ENCODE peak calls at places on chromosomes 2 and 18, in six cellular contexts. F, E, K, X, S and H are unnamed samples.
A peak's percentile ranks its signal among the peaks of the same experiment; 100 is the strongest.

GRCh38 chr2:223222397-223222796 is 170.4 kb downstream of the KCNE4 start:
- DNase-seq in F (no peak), X (no peak), E (no peak), S (no peak), K (no peak), H (peak; percentile 3)

GRCh38 chr2:68319397-68320117 is at the start of gene CNRIP1:
- DNase-seq in F (peak; percentile 57), K (peak; percentile 57), S (peak; percentile 94), E (peak; percentile 67), X (peak; percentile 49), H (peak; percentile 68)

GRCh38 chr2:225472161-225472560 is 72.7 kb downstream of the NYAP2 start:
- DNase-seq in K (no peak), S (no peak), E (no peak), X (no peak), F (no peak), H (no peak)

GRCh38 chr18:22314406-22314805 is 103.3 kb downstream of the CTAGE1 start:
- DNase-seq in X (no peak), F (no peak), S (no peak), E (peak; percentile 95), K (peak; percentile 52), H (peak; percentile 38)

GRCh38 chr2:179812501-179812900 is 48.9 kb downstream of the ZNF385B start:
- DNase-seq in S (no peak), E (no peak), K (no peak), X (no peak), F (no peak), H (no peak)

GRCh38 chr2:237717366-237718276 is 81.0 kb upstream of the RBM44 start:
- DNase-seq in K (no peak), E (no peak), X (no peak), F (no peak), S (peak; percentile 84), H (no peak)

GRCh38 chr2:160039166-160039903 is 23.1 kb downstream of the PLA2R1 start:
- DNase-seq in K (peak; percentile 34), X (peak; percentile 79), S (no peak), E (peak; percentile 85), F (no peak), H (peak; percentile 49)

GRCh38 chr18:11570770-11571169 is 38.6 kb upstream of the SLC35G4 start:
- DNase-seq in X (no peak), F (no peak), E (peak; percentile 56), S (no peak), K (no peak), H (no peak)

GRCh38 chr2:32355976-32356734 is 668 bp upstream of the BIRC6 start:
- DNase-seq in F (no peak), K (peak; percentile 35), S (no peak), X (no peak), E (peak; percentile 52), H (no peak)

GRCh38 chr2:106269591-106270291 is 75.6 kb upstream of the UXS1 start:
- DNase-seq in X (peak; percentile 34), S (no peak), K (no peak), F (no peak), E (peak; percentile 2), H (no peak)

GRCh38 chr2:113305146-113305545 is 26.4 kb upstream of the PAX8 start:
- DNase-seq in F (no peak), K (no peak), X (no peak), S (no peak), E (no peak), H (no peak)

GRCh38 chr2:6723865-6724571 is 141.7 kb downstream of the CMPK2 start:
- DNase-seq in X (peak; percentile 51), K (no peak), E (no peak), S (no peak), F (no peak), H (no peak)